ENCODE peak calls at places on chromosomes 4 and X, in four cellular contexts. N, H, E and O are unnamed samples. For H3K36me3, the result is how much of the 10 kb centered on the place peaks cover.

GRCh38 chrX:115038406-115038805 is 21.0 kb upstream of the IL13RA2 start:
- DNase-seq in N (no peak), H (no peak), E (no peak), O (no peak)

GRCh38 chr4:153963216-153963615 is 174.3 kb upstream of the SFRP2 start:
- DNase-seq in H (no peak), E (peak), N (no peak), O (no peak)

GRCh38 chrX:28854637-28855036 is 267.4 kb downstream of the IL1RAPL1 start:
- DNase-seq in E (no peak), H (no peak), N (no peak), O (no peak)

GRCh38 chr4:85681194-85681803 is 206.3 kb downstream of the ARHGAP24 start:
- DNase-seq in H (no peak), E (no peak), N (no peak), O (peak)

GRCh38 chr4:26076000-26076587 is 162.1 kb downstream of the SMIM20 start:
- DNase-seq in N (no peak), H (no peak), E (no peak), O (no peak)

GRCh38 chrX:57134702-57135101 is 2.5 kb downstream of the SPIN2A start:
- DNase-seq in H (no peak), E (no peak), N (no peak), O (no peak)

GRCh38 chr4:84968936-84969335 is 2.4 kb upstream of the WDFY3 start:
- DNase-seq in H (no peak), N (no peak), E (no peak), O (no peak)

GRCh38 chrX:44224760-44225159 is 118.7 kb downstream of the EFHC2 start:
- DNase-seq in E (no peak), H (no peak), N (no peak), O (no peak)

GRCh38 chr4:155529197-155529596 is 137.5 kb upstream of the GUCY1A1 start:
- DNase-seq in E (peak), N (no peak), H (no peak), O (no peak)
- TF ChIP-seq CTCF in E (peak), N (no peak), H (peak), O (peak)

DNA sequence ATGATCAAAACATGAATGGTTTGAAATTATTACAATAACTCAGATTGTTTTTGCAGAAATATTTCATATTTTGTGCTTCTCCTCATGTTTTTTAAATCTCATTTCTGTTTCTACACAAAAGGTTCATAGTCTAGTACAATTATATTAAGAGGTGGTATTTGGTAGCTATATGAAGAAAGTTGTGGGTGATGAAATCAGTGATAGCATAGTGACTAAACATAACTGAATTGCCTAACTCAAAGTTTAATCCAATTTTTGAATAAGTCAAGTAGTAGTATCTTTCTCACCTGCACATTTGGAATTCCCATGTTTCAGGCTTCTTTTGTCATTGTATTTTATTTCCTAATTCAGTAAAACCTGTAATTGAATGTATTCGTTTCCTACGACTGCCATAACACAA is 648.7 kb downstream of the GRID2 start:
- DNase-seq in H (no peak), N (no peak), E (no peak), O (no peak)
- H3K4me3 ChIP-seq in H (no peak), N (no peak), E (no peak), O (no peak)

GRCh38 chrX:48559636-48560035 is 14.6 kb upstream of the RBM3 start:
- DNase-seq in N (no peak), E (no peak), H (no peak), O (no peak)
- H3K36me3 ChIP-seq in N (under half), E (under half), H (under half), O (under half)

GRCh38 chrX:110341189-110342035 is 17.2 kb upstream of the RTL9 start:
- DNase-seq in H (no peak), E (no peak), N (no peak), O (peak)

DNA sequence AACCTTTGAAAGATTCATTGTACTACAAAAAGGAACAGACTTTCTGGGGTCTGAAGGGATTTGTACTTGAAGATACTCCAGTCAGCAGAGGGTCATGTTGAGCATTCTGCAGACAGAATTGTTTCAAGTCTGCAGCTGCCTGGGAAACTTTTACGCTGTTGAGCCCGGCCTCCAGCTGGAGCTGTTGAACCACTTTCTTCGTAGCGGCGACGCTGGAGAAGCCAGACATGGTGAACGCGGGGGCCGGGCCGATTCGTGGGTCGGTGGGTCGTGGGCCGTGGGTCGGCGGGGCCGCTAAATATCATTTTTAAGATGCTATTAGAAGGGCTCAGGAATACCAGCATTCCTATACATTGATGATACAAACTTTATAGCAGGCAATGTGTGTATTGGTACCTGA is 12.0 kb upstream of the RTL9 start:
- DNase-seq in N (no peak), E (peak), H (no peak), O (no peak)
- TF ChIP-seq CTCF in N (no peak), E (no peak), H (no peak), O (no peak)

GRCh38 chr4:69858683-69859082 is 1.3 kb downstream of the SULT1E1 start:
- DNase-seq in H (no peak), N (no peak), E (no peak), O (peak)

GRCh38 chr4:69860007-69860406 is at the start of gene SULT1E1:
- DNase-seq in H (no peak), N (no peak), E (no peak), O (peak)

GRCh38 chr4:69861756-69862155 is 1.8 kb upstream of the SULT1E1 start:
- DNase-seq in E (no peak), H (no peak), N (no peak), O (no peak)

GRCh38 chr4:69860521-69861298 is 765 bp upstream of the SULT1E1 start:
- DNase-seq in E (no peak), H (no peak), N (no peak), O (no peak)

GRCh38 chr4:69859140-69859539 is 805 bp downstream of the SULT1E1 start:
- DNase-seq in N (no peak), H (no peak), E (no peak), O (no peak)
- H3K4me3 ChIP-seq in N (no peak), H (no peak), E (no peak), O (no peak)

GRCh38 chr4:184392321-184392720 is 82.0 kb downstream of the IRF2 start:
- DNase-seq in E (no peak), N (no peak), H (peak), O (no peak)
- H3K36me3 ChIP-seq in E (under half), N (under half), H (under half), O (under half)

GRCh38 chr4:7876096-7876993 is 63.3 kb downstream of the AFAP1 start:
- DNase-seq in H (no peak), E (peak), N (no peak), O (no peak)
- TF ChIP-seq CTCF in H (no peak), E (peak), N (no peak), O (peak)

DNA sequence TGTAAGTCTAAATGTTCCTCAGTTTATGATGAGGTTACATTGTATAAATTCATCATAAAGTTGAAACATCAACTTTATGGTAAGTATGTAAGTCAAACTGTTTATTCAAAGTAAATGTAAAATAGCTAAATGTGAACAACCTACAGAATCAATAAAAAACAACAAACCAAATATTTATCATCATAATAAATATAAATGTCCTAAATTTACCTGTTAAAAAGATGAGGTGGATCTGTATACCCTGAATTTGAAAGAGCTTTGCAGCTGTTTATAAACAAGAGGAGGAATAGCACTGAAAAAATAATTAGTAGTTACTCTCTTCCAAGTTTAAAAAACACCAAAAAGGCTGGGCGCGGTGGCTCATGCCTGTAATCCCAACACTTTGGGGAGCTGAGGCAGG is 13.7 kb downstream of the ABHD18 start:
- DNase-seq in H (no peak), N (no peak), E (no peak), O (no peak)
- H3K4me3 ChIP-seq in H (no peak), N (no peak), E (no peak), O (no peak)

GRCh38 chr4:88059781-88060180 is 52.3 kb downstream of the PKD2 start:
- DNase-seq in E (no peak), H (no peak), N (no peak), O (no peak)

GRCh38 chr4:88058295-88058694 is 50.9 kb downstream of the PKD2 start:
- DNase-seq in N (no peak), H (no peak), E (no peak), O (no peak)

GRCh38 chr4:88060431-88060830 is 53.0 kb downstream of the PKD2 start:
- DNase-seq in H (no peak), N (no peak), E (no peak), O (no peak)

GRCh38 chr4:88054229-88054628 is 46.8 kb downstream of the PKD2 start:
- DNase-seq in N (no peak), H (no peak), E (no peak), O (no peak)

GRCh38 chr4:88054909-88055308 is 47.5 kb downstream of the PKD2 start:
- DNase-seq in E (peak), H (peak), N (no peak), O (no peak)
- H3K36me3 ChIP-seq in E (under half), H (under half), N (under half), O (under half)